ENCODE peak calls at places on chromosomes 2 and 18, in five cellular contexts. J, L, Y, C and Q are unnamed samples.

GRCh38 chr18:13813271-13813849 is 10.6 kb upstream of the MC5R start:
- DNase-seq in J (peak), L (peak), Y (peak), C (no peak), Q (peak)

GRCh38 chr2:120508581-120509041 is 162.7 kb downstream of the INHBB start:
- DNase-seq in J (no peak), L (no peak), Y (no peak), C (no peak), Q (no peak)

GRCh38 chr18:48455555-48456478 is 46.6 kb upstream of the ZBTB7C start:
- DNase-seq in J (no peak), L (no peak), Y (no peak), C (no peak), Q (peak)

GRCh38 chr2:169237286-169237685 is 125.0 kb downstream of the LRP2 start:
- DNase-seq in J (no peak), L (no peak), Y (no peak), C (no peak), Q (no peak)

GRCh38 chr2:54454922-54455583 is 1.1 kb upstream of the SPTBN1 start:
- DNase-seq in J (no peak), L (no peak), Y (no peak), C (peak), Q (no peak)

GRCh38 chr2:232418466-232419244 is 12.0 kb downstream of the ALPG start:
- DNase-seq in J (peak), L (no peak), Y (no peak), C (no peak), Q (peak)

GRCh38 chr2:156399224-156399949 is 36.8 kb upstream of the GPD2 start:
- DNase-seq in J (no peak), L (peak), Y (peak), C (no peak), Q (no peak)

GRCh38 chr2:85134255-85135065 is 1.3 kb downstream of the TCF7L1 start:
- DNase-seq in J (no peak), L (no peak), Y (no peak), C (peak), Q (peak)

GRCh38 chr18:9643549-9643948 is 29.2 kb upstream of the PPP4R1 start:
- DNase-seq in J (no peak), L (peak), Y (no peak), C (no peak), Q (no peak)

GRCh38 chr18:2139676-2140075 is 431.6 kb downstream of the METTL4 start:
- DNase-seq in J (no peak), L (no peak), Y (no peak), C (no peak), Q (no peak)

GRCh38 chr18:23106575-23106974 is 28.7 kb upstream of the CABLES1 start:
- DNase-seq in J (no peak), L (peak), Y (no peak), C (no peak), Q (peak)

GRCh38 chr2:220936641-220937197 is 635.4 kb downstream of the EPHA4 start:
- DNase-seq in J (no peak), L (no peak), Y (no peak), C (no peak), Q (no peak)

GRCh38 chr18:41077076-41077475 is 878.0 kb upstream of the PIK3C3 start:
- DNase-seq in J (no peak), L (no peak), Y (no peak), C (no peak), Q (no peak)

GRCh38 chr2:170850251-170850650 is 33.6 kb downstream of the GAD1 start:
- DNase-seq in J (no peak), L (no peak), Y (no peak), C (no peak), Q (no peak)

GRCh38 chr2:100877555-100877954 is 57.6 kb downstream of the NPAS2 start:
- DNase-seq in J (no peak), L (no peak), Y (no peak), C (no peak), Q (no peak)

GRCh38 chr18:34397286-34397896 is 172.7 kb upstream of the NOL4 start:
- DNase-seq in J (no peak), L (no peak), Y (no peak), C (no peak), Q (no peak)

GRCh38 chr2:29224693-29225551 is 109.7 kb downstream of the CLIP4 start:
- DNase-seq in J (no peak), L (no peak), Y (no peak), C (no peak), Q (no peak)

GRCh38 chr2:237714690-237715458 is 83.7 kb upstream of the RBM44 start:
- DNase-seq in J (no peak), L (no peak), Y (no peak), C (no peak), Q (no peak)
- H3K27ac ChIP-seq in J (no peak), L (no peak), Y (no peak), C (no peak), Q (peak)

GRCh38 chr18:62187543-62188378 is 706 bp downstream of the RELCH start:
- DNase-seq in J (peak), L (no peak), Y (peak), C (no peak), Q (peak)

GRCh38 chr18:62189208-62189607 is 2.2 kb downstream of the RELCH start:
- DNase-seq in J (no peak), L (no peak), Y (no peak), C (no peak), Q (no peak)

GRCh38 chr18:62183578-62184195 is 3.2 kb downstream of the PIGN start:
- DNase-seq in J (peak), L (peak), Y (peak), C (no peak), Q (no peak)

GRCh38 chr18:62182220-62182619 is 4.6 kb downstream of the PIGN start:
- DNase-seq in J (no peak), L (no peak), Y (no peak), C (no peak), Q (no peak)

DNA sequence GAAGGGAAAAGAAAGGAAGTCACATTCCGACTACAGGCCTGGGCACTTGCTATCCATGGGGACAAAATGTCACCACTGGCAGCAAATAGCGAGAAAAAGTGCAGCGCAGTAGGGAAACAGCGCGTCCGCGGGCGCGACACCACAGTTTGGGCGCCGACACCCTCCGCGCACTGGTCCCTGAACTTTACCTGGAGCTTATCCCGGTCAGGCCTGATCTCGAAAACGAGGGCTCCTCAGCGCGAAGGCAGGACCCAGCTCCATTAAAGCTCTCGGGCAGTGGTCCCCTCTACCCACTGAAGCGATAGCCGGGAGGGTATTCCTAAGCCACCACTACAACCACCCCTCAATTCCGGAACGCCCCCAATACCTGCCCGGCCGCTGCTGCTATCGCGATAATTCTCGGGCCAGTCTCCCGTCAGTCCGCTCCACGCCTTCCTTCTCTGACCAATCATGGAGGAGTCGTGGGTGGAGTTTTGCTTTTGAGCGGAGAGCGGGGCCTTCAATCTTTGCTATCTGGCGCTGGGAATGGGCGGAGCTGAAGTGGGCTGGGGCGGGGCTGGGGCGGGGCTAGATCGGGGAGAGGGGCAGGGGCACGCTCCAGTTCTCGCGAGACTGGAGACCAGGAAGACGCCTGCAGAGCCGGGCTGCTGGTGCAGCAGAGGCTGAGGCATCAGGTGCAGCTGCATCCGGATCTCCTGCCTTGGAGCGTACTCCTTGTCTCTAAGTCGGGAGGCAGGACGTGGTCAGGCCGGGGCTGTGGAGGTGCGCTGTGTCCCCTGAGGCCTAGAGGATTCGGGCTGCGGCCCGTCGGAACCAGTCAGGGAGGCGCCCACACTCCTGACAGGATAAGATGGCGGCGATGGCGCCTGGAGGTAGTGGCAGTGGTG is at the start of the genes PIGN and RELCH:
- DNase-seq in J (peak), L (peak), Y (peak), C (peak), Q (peak)
- TF ChIP-seq EP300 in J (no peak), L (no peak), Y (no peak), C (no peak), Q (no peak)

GRCh38 chr2:235026137-235026536 is 74.3 kb downstream of the SH3BP4 start:
- DNase-seq in J (no peak), L (peak), Y (no peak), C (peak), Q (peak)
- H3K27ac ChIP-seq in J (no peak), L (peak), Y (no peak), C (no peak), Q (peak)

GRCh38 chr2:12120281-12121150 is 374.1 kb downstream of the LPIN1 start:
- DNase-seq in J (no peak), L (no peak), Y (no peak), C (no peak), Q (no peak)

GRCh38 chr2:12113364-12113763 is 366.9 kb downstream of the LPIN1 start:
- DNase-seq in J (no peak), L (no peak), Y (no peak), C (no peak), Q (no peak)

GRCh38 chr2:12119841-12120240 is 373.4 kb downstream of the LPIN1 start:
- DNase-seq in J (no peak), L (no peak), Y (no peak), C (no peak), Q (no peak)

DNA sequence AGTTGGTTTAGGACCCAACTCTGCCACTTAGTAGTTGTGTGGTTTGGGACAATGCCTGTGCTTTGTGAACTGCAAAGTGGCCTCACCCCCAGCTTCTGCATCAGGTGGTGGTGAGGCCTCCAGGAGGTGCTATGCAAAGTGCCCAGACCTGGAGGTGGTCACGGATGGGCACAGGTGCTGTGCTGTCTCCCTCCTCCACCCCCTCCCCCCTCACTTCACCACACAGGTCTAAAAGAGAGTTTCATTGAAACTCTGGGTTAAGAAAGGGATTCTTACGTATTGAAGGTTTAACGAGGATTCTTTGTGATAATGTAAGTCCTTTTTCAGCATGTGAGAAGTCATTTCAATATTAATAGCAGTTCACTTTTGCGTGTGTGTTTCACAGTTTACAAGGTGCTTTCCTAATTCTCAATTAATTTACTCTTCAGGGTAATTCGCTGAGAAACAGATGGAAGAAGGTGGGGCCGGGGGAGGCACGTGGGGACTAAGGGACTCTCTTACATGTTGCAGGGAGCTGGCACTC is 369.9 kb downstream of the LPIN1 start:
- DNase-seq in J (no peak), L (no peak), Y (no peak), C (no peak), Q (no peak)
- TF ChIP-seq EP300 in J (no peak), L (no peak), Y (no peak), C (no peak), Q (no peak)

GRCh38 chr2:6864938-6865345 is 765 bp downstream of the CMPK2 start:
- DNase-seq in J (no peak), L (no peak), Y (no peak), C (no peak), Q (peak)
- H3K27ac ChIP-seq in J (peak), L (no peak), Y (no peak), C (peak), Q (peak)

DNA sequence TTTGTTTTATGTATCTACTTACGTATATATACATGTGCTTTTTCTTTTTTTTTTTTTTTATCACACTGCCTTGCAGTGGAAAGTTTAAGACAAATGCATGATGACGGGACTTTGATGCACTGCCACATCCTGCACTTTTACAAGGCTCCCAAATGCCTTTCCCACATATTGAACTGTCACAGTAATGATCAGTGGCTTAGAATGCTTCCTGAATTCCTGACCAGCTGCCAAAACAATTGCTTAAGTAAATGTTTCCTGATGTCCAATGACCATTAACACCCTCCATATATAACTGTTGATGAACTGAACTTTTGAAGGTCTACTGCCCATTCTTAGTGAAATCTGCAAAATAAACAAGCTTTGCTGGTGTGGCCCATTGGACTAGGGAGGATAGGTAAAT is 60.2 kb downstream of the LYPD6B start:
- DNase-seq in J (no peak), L (no peak), Y (no peak), C (no peak), Q (no peak)
- TF ChIP-seq EP300 in J (no peak), L (no peak), Y (no peak), C (no peak), Q (no peak)

GRCh38 chr18:58314284-58314683 is 270.3 kb downstream of the NEDD4L start:
- DNase-seq in J (peak), L (no peak), Y (peak), C (peak), Q (peak)

GRCh38 chr18:58315739-58316215 is 271.8 kb downstream of the NEDD4L start:
- DNase-seq in J (no peak), L (no peak), Y (no peak), C (no peak), Q (peak)

GRCh38 chr18:58315041-58315440 is 271.0 kb downstream of the NEDD4L start:
- DNase-seq in J (no peak), L (no peak), Y (no peak), C (no peak), Q (no peak)

GRCh38 chr18:58316400-58316942 is 272.4 kb downstream of the NEDD4L start:
- DNase-seq in J (no peak), L (no peak), Y (no peak), C (no peak), Q (no peak)

GRCh38 chr18:58316943-58317342 is 272.9 kb downstream of the NEDD4L start:
- DNase-seq in J (no peak), L (no peak), Y (no peak), C (no peak), Q (no peak)
- H3K27ac ChIP-seq in J (no peak), L (no peak), Y (no peak), C (no peak), Q (peak)

GRCh38 chr2:33292981-33293586 is 183.4 kb upstream of the RASGRP3 start:
- DNase-seq in J (no peak), L (no peak), Y (no peak), C (peak), Q (no peak)
- TF ChIP-seq EP300 in J (no peak), L (no peak), Y (peak), C (peak), Q (no peak)

GRCh38 chr2:144996225-144996795 is 476.4 kb upstream of the ZEB2 start:
- DNase-seq in J (no peak), L (no peak), Y (no peak), C (no peak), Q (no peak)

GRCh38 chr2:144995482-144995881 is 475.6 kb upstream of the ZEB2 start:
- DNase-seq in J (no peak), L (no peak), Y (no peak), C (no peak), Q (no peak)

GRCh38 chr2:145000376-145000775 is 480.5 kb upstream of the ZEB2 start:
- DNase-seq in J (no peak), L (no peak), Y (no peak), C (no peak), Q (no peak)

GRCh38 chr2:144999040-144999875 is 479.3 kb upstream of the ZEB2 start:
- DNase-seq in J (no peak), L (no peak), Y (peak), C (no peak), Q (no peak)

GRCh38 chr2:144998435-144998834 is 478.5 kb upstream of the ZEB2 start:
- DNase-seq in J (no peak), L (no peak), Y (no peak), C (no peak), Q (no peak)
- H3K27ac ChIP-seq in J (no peak), L (no peak), Y (no peak), C (no peak), Q (no peak)